ENCODE peak calls at places on chromosomes 1 and 21, in five cellular contexts. I is activated B cell treated with CpG ODN at 0.5 μM for 24 hours; F is A549; Q is pancreas; Z is effector memory CD8-positive, alpha-beta T cell. H is an unnamed sample.

GRCh38 chr1:85609976-85610375 is 29.4 kb downstream of the CCN1 start:
- ATAC-seq in I (no peak), F (no peak), Q (no peak), Z (no peak), H (no peak)

GRCh38 chr1:216670118-216670870 is 52.9 kb downstream of the ESRRG start:
- ATAC-seq in I (no peak), F (peak), Q (no peak), Z (no peak), H (peak)

GRCh38 chr1:243489164-243489527 is 233.3 kb downstream of the SDCCAG8 start:
- ATAC-seq in I (no peak), F (no peak), Q (no peak), Z (no peak), H (no peak)

GRCh38 chr1:159790237-159790917 is 9.6 kb downstream of the DUSP23 start:
- ATAC-seq in I (no peak), F (peak), Q (peak), Z (no peak), H (peak)

GRCh38 chr1:25123551-25123950 is 108.8 kb downstream of the SYF2 start:
- ATAC-seq in I (no peak), F (no peak), Q (no peak), Z (no peak), H (no peak)

GRCh38 chr1:233261615-233262168 is 33.8 kb downstream of the PCNX2 start:
- ATAC-seq in I (no peak), F (peak), Q (no peak), Z (peak), H (no peak)

GRCh38 chr1:205121660-205122488 is at the start of gene RBBP5:
- ATAC-seq in I (peak), F (peak), Q (peak), Z (peak), H (peak)

GRCh38 chr1:17233675-17234074 is 15.2 kb upstream of the PADI3 start:
- ATAC-seq in I (peak), F (peak), Q (peak), Z (peak), H (peak)

GRCh38 chr1:244920911-244921310 is 56.6 kb upstream of the HNRNPU start:
- ATAC-seq in I (peak), F (no peak), Q (no peak), Z (no peak), H (no peak)

GRCh38 chr1:228394571-228395394 is 11.9 kb downstream of the TRIM11 start:
- ATAC-seq in I (no peak), F (no peak), Q (no peak), Z (no peak), H (no peak)

GRCh38 chr1:32195972-32196823 is 4.2 kb upstream of the CCDC28B start:
- ATAC-seq in I (no peak), F (no peak), Q (no peak), Z (peak), H (no peak)

GRCh38 chr1:100100202-100100601 is 32.5 kb downstream of the SASS6 start:
- ATAC-seq in I (no peak), F (no peak), Q (no peak), Z (no peak), H (no peak)

GRCh38 chr1:112524251-112524650 is 15.5 kb downstream of the WNT2B start:
- ATAC-seq in I (no peak), F (no peak), Q (peak), Z (no peak), H (peak)

GRCh38 chr1:68977211-68977610 is 480.3 kb upstream of the DEPDC1 start:
- ATAC-seq in I (no peak), F (no peak), Q (no peak), Z (no peak), H (no peak)

GRCh38 chr1:51989582-51990477 is 670 bp downstream of the RAB3B start:
- ATAC-seq in I (peak), F (no peak), Q (no peak), Z (no peak), H (no peak)

GRCh38 chr1:160860840-160861505 is 1.7 kb downstream of the CD244 start:
- ATAC-seq in I (no peak), F (no peak), Q (no peak), Z (no peak), H (no peak)

GRCh38 chr1:12556368-12556930 is 61.6 kb downstream of the DHRS3 start:
- ATAC-seq in I (no peak), F (peak), Q (peak), Z (no peak), H (peak)

GRCh38 chr21:42388740-42389448 is 7.0 kb downstream of the TMPRSS3 start:
- ATAC-seq in I (no peak), F (no peak), Q (peak), Z (peak), H (no peak)

GRCh38 chr1:28966617-28967016 is 52.2 kb downstream of the EPB41 start:
- ATAC-seq in I (no peak), F (peak), Q (peak), Z (no peak), H (no peak)

GRCh38 chr1:225467193-225468020 is 39.6 kb upstream of the LBR start:
- ATAC-seq in I (peak), F (no peak), Q (peak), Z (peak), H (no peak)

GRCh38 chr1:54564312-54565112 is 16.5 kb downstream of the ACOT11 start:
- ATAC-seq in I (no peak), F (no peak), Q (peak), Z (no peak), H (no peak)

GRCh38 chr1:55304306-55304705 is 89.1 kb upstream of the USP24 start:
- ATAC-seq in I (no peak), F (no peak), Q (no peak), Z (no peak), H (no peak)

GRCh38 chr1:23330846-23331245 is 13.2 kb downstream of the HNRNPR start:
- ATAC-seq in I (no peak), F (no peak), Q (no peak), Z (no peak), H (no peak)

GRCh38 chr1:45412899-45413298 is 72.7 kb upstream of the MUTYH start:
- ATAC-seq in I (peak), F (no peak), Q (no peak), Z (no peak), H (no peak)

GRCh38 chr1:57204942-57205787 is 218.7 kb downstream of the DAB1 start:
- ATAC-seq in I (no peak), F (no peak), Q (no peak), Z (no peak), H (peak)

GRCh38 chr1:27491748-27492700 is 2.1 kb upstream of the WASF2 start:
- ATAC-seq in I (peak), F (no peak), Q (no peak), Z (no peak), H (no peak)

GRCh38 chr1:89125571-89126233 is at the start of gene GBP2:
- ATAC-seq in I (peak), F (peak), Q (peak), Z (peak), H (peak)

H was measured in SK-N-SH treated with all-trans-retinoic acid at 6 μM for 48 hours.